ENCODE peak calls at places on chromosomes 5 and 9, in four cellular contexts. N is mammary epithelial cell, Z is A549, K is colonic mucosa. F is an unnamed sample.
A peak's percentile ranks its signal among the peaks of the same experiment; 100 is the strongest.

GRCh38 chr9:133709716-133710571 is 28.2 kb downstream of the SARDH start:
- DNase-seq in K (no peak), N (no peak), Z (no peak), F (peak; percentile 11)

GRCh38 chr5:24691073-24691472 is 46.3 kb upstream of the CDH10 start:
- DNase-seq in N (no peak), K (no peak), Z (no peak), F (no peak)

GRCh38 chr5:24742334-24742733 is 97.6 kb upstream of the CDH10 start:
- DNase-seq in Z (no peak), K (no peak), N (no peak), F (no peak)

GRCh38 chr5:127562252-127562651 is 44.8 kb downstream of the PRRC1 start:
- DNase-seq in Z (no peak), K (no peak), N (no peak), F (peak; percentile 66)

GRCh38 chr5:123116063-123116462 is 27.0 kb downstream of the PRDM6 start:
- DNase-seq in K (no peak), Z (no peak), N (no peak), F (no peak)

GRCh38 chr9:5714501-5715401 is 85.8 kb downstream of the RIC1 start:
- DNase-seq in K (no peak), Z (no peak), N (peak; percentile 49), F (no peak)

GRCh38 chr9:69474821-69475220 is 149.8 kb downstream of the ENTREP1 start:
- DNase-seq in K (no peak), Z (no peak), N (no peak), F (no peak)

GRCh38 chr5:83927140-83927733 is 206.6 kb upstream of the HAPLN1 start:
- DNase-seq in N (peak; percentile 23), Z (peak; percentile 16), K (peak; percentile 80), F (peak; percentile 59)

GRCh38 chr5:7495133-7495521 is 99.2 kb downstream of the ADCY2 start:
- DNase-seq in K (no peak), Z (no peak), N (no peak), F (no peak)

GRCh38 chr5:139167952-139168720 is 30.0 kb downstream of the SIL1 start:
- DNase-seq in N (no peak), K (no peak), Z (no peak), F (no peak)

GRCh38 chr5:12003680-12004079 is 99.4 kb upstream of the CTNND2 start:
- DNase-seq in K (no peak), Z (no peak), N (no peak), F (no peak)

GRCh38 chr5:31703757-31704156 is 64.8 kb downstream of the PDZD2 start:
- DNase-seq in N (no peak), Z (no peak), K (no peak), F (no peak)

GRCh38 chr9:107489144-107489673 is 360 bp downstream of the KLF4 start:
- DNase-seq in N (no peak), K (no peak), Z (no peak), F (no peak)

GRCh38 chr5:171425596-171426244 is 6.3 kb downstream of the FGF18 start:
- DNase-seq in N (no peak), K (no peak), Z (no peak), F (no peak)

GRCh38 chr9:121577201-121577600 is 74.2 kb upstream of the DAB2IP start:
- DNase-seq in N (no peak), K (no peak), Z (no peak), F (no peak)

GRCh38 chr5:139961435-139962157 is 81.5 kb downstream of the NRG2 start:
- DNase-seq in Z (no peak), N (peak; percentile 15), K (no peak), F (no peak)

GRCh38 chr9:91714874-91715615 is 235.0 kb downstream of the ROR2 start:
- DNase-seq in N (no peak), Z (no peak), K (no peak), F (no peak)

GRCh38 chr5:3596261-3596825 is 711 bp downstream of the IRX1 start:
- DNase-seq in N (peak; percentile 36), Z (no peak), K (no peak), F (peak; percentile 28)

GRCh38 chr9:77495834-77496671 is 152.1 kb downstream of the GNA14 start:
- DNase-seq in Z (peak; percentile 34), K (no peak), N (peak; percentile 24), F (no peak)

GRCh38 chr9:133737774-133738038 is 446 bp downstream of the SARDH start:
- DNase-seq in K (no peak), N (no peak), Z (no peak), F (no peak)

GRCh38 chr5:71865202-71865601 is 146.1 kb downstream of the CARTPT start:
- DNase-seq in N (peak; percentile 73), Z (no peak), K (no peak), F (no peak)

GRCh38 chr9:13139641-13140171 is 139.8 kb downstream of the MPDZ start:
- DNase-seq in Z (no peak), K (no peak), N (peak; percentile 65), F (peak; percentile 37)

GRCh38 chr9:95131023-95131943 is 186.2 kb downstream of the FANCC start:
- DNase-seq in N (peak; percentile 25), K (peak; percentile 82), Z (peak; percentile 72), F (peak; percentile 92)

GRCh38 chr5:84091400-84091799 is 293.3 kb downstream of the EDIL3 start:
- DNase-seq in Z (no peak), K (no peak), N (no peak), F (peak; percentile 45)

GRCh38 chr9:101705135-101705661 is 33.2 kb downstream of the GRIN3A start:
- DNase-seq in N (peak; percentile 19), K (peak; percentile 87), Z (no peak), F (peak; percentile 10)

GRCh38 chr9:26129216-26129615 is 451.0 kb upstream of the TUSC1 start:
- DNase-seq in Z (no peak), K (no peak), N (no peak), F (no peak)

GRCh38 chr9:132040808-132041207 is 38.9 kb downstream of the MED27 start:
- DNase-seq in N (no peak), K (no peak), Z (no peak), F (no peak)

GRCh38 chr9:128940946-128941755 is 6.3 kb downstream of the DOLK start:
- DNase-seq in Z (no peak), N (no peak), K (no peak), F (no peak)

GRCh38 chr5:176402684-176403083 is 13.7 kb downstream of the CLTB start:
- DNase-seq in N (no peak), K (peak; percentile 79), Z (no peak), F (no peak)

GRCh38 chr9:123597073-123597472 is 241.1 kb downstream of the CRB2 start:
- DNase-seq in K (no peak), N (no peak), Z (no peak), F (no peak)

GRCh38 chr9:78826521-78826920 is 529.6 kb downstream of the PSAT1 start:
- DNase-seq in K (no peak), N (no peak), Z (no peak), F (no peak)

GRCh38 chr9:109264865-109265532 is 55.9 kb downstream of the EPB41L4B start:
- DNase-seq in Z (no peak), K (peak; percentile 82), N (no peak), F (peak; percentile 61)

GRCh38 chr5:151085517-151086031 is 4.7 kb upstream of the TNIP1 start:
- DNase-seq in K (peak; percentile 82), Z (no peak), N (peak; percentile 76), F (no peak)

GRCh38 chr9:80881946-80882345 is 807.4 kb downstream of the TLE1 start:
- DNase-seq in Z (no peak), N (no peak), K (no peak), F (no peak)

GRCh38 chr5:137651022-137651421 is 84.9 kb downstream of the KLHL3 start:
- DNase-seq in N (no peak), Z (no peak), K (no peak), F (no peak)

GRCh38 chr9:137444106-137444790 is 3.1 kb upstream of the ENTPD8 start:
- DNase-seq in Z (no peak), K (no peak), N (no peak), F (no peak)

GRCh38 chr9:5886114-5886939 is 4.4 kb upstream of the MLANA start:
- DNase-seq in K (peak; percentile 74), Z (peak; percentile 82), N (peak; percentile 58), F (peak; percentile 85)

GRCh38 chr5:132083065-132083678 is 9.6 kb downstream of the CSF2 start:
- DNase-seq in N (no peak), Z (no peak), K (no peak), F (no peak)

GRCh38 chr5:131169810-131170539 is 769 bp upstream of the LYRM7 start:
- DNase-seq in K (no peak), Z (no peak), N (no peak), F (no peak)

DNA sequence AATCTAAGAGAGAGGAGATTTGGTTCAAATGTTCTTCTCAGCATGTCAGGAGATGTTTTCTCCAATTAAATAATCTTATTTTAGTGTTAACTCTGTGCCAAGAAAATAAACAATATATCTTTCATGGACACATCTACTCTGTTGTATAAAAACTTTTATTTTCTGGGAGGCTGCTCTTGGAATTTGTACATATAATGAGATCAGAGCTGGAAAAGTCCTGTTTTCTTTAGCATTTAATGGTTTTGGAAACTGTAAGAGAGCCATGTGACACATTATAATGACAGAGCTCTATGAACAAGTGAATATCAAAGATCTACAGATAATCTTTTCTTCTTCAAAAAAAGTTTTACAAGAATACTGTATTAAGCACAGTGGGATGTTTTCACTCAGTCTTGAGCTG is 48.8 kb downstream of the FOXD1 start:
- DNase-seq in Z (no peak), K (no peak), N (no peak), F (no peak)
- H3K27ac ChIP-seq in Z (no peak overlapping the region), K (no peak overlapping the region), N (no peak overlapping the region), F (no peak overlapping the region)

DNA sequence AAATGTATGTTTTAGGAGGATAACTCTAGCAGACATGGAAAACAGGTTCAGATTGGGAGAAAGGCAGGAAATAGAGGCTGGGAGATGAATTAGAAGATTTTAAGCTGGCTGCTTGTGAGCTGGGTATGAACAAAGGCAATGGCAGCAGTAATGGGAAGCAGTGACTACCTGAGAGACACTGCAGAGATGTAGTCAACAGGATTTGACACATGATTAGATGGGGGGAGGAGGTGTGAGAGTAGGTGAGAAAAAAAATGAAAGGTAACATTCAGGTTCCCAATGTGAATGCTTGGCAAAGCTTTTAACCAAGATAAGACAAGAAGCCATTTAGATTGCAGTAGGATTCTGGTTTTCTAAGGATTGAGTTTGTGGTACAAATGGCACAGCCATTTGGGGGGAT is 22.8 kb upstream of the IFNE start:
- DNase-seq in Z (no peak), K (no peak), N (no peak), F (no peak)
- H3K4me1 ChIP-seq in Z (peaks cover 85% of the 10 kb centered on the region), K (no peaks in the 10 kb centered on the region), N (peaks cover 53% of the 10 kb centered on the region), F (peaks cover 11% of the 10 kb centered on the region)

GRCh38 chr9:110777201-110777842 is 108.7 kb downstream of the MUSK start:
- DNase-seq in K (no peak), Z (no peak), N (no peak), F (no peak)
- H3K4me3 ChIP-seq in K (no peak overlapping the region), Z (no peak overlapping the region), N (no peak overlapping the region), F (no peak overlapping the region)

GRCh38 chr5:95508550-95508949 is 46.2 kb downstream of the SKIC3 start:
- DNase-seq in Z (no peak), N (no peak), K (no peak), F (no peak)

GRCh38 chr5:95511606-95512005 is 43.2 kb downstream of the SKIC3 start:
- DNase-seq in K (no peak), Z (no peak), N (no peak), F (no peak)
- H3K27ac ChIP-seq in K (no peak overlapping the region), Z (no peak overlapping the region), N (no peak overlapping the region), F (no peak overlapping the region)

F was measured in SJCRH30.